ENCODE peak calls at places on chromosome 14, in four cellular contexts. T is mesendoderm, K is H1, O is IMR-90. M is an unnamed sample.

GRCh38 chr14:32711103-32711680 is 227.5 kb upstream of the NPAS3 start:
- DNase-seq in T (peak; percentile 63), K (no peak), O (peak; percentile 14), M (peak; percentile 25)

GRCh38 chr14:67883717-67884116 is 64.1 kb downstream of the RAD51B start:
- DNase-seq in T (no peak), K (no peak), O (peak; percentile 28), M (no peak)

GRCh38 chr14:103538291-103539055 is 9.5 kb downstream of the TRMT61A start:
- DNase-seq in T (no peak), K (no peak), O (no peak), M (no peak)

GRCh38 chr14:93090826-93091583 is 24.7 kb downstream of the ITPK1 start:
- DNase-seq in T (no peak), K (no peak), O (no peak), M (no peak)

GRCh38 chr14:48973136-48973535 is 613.0 kb downstream of the RPS29 start:
- DNase-seq in T (no peak), K (no peak), O (peak; percentile 70), M (no peak)

GRCh38 chr14:66508846-66509621 is 1.1 kb downstream of the GPHN start:
- DNase-seq in T (peak; percentile 47), K (no peak), O (peak; percentile 15), M (peak; percentile 31)

GRCh38 chr14:23877538-23878180 is 75.9 kb upstream of the DHRS4 start:
- DNase-seq in T (no peak), K (no peak), O (no peak), M (no peak)

GRCh38 chr14:63209160-63209559 is 4.9 kb downstream of the RHOJ start:
- DNase-seq in T (no peak), K (no peak), O (peak; percentile 15), M (no peak)

GRCh38 chr14:103730490-103731035 is 15.0 kb downstream of the ZFYVE21 start:
- DNase-seq in T (no peak), K (no peak), O (no peak), M (no peak)

GRCh38 chr14:54669759-54670630 is 103.1 kb downstream of the SAMD4A start:
- DNase-seq in T (no peak), K (no peak), O (peak; percentile 85), M (no peak)

GRCh38 chr14:94969766-94970165 is 187.6 kb downstream of the DICER1 start:
- DNase-seq in T (no peak), K (no peak), O (no peak), M (no peak)

GRCh38 chr14:45251912-45252311 is 1.1 kb downstream of the MIS18BP1 start:
- DNase-seq in T (no peak), K (no peak), O (peak; percentile 2), M (no peak)

GRCh38 chr14:100155049-100155621 is 4.3 kb downstream of the DEGS2 start:
- DNase-seq in T (peak; percentile 88), K (peak; percentile 73), O (no peak), M (peak; percentile 92)

GRCh38 chr14:103003850-103004249 is 53.5 kb downstream of the CDC42BPB start:
- DNase-seq in T (no peak), K (no peak), O (no peak), M (no peak)

GRCh38 chr14:85090681-85091080 is 439.3 kb upstream of the FLRT2 start:
- DNase-seq in T (no peak), K (no peak), O (peak; percentile 1), M (no peak)

GRCh38 chr14:37599527-37600368 is 4.3 kb downstream of the TTC6 start:
- DNase-seq in T (peak; percentile 55), K (no peak), O (no peak), M (peak; percentile 67)
- H2BK120ac ChIP-seq in T (no peak overlapping the region), K (no peak overlapping the region), O (no peak overlapping the region), M (no peak overlapping the region)

GRCh38 chr14:53249059-53249458 is 95.9 kb upstream of the DDHD1 start:
- DNase-seq in T (no peak), K (no peak), O (peak; percentile 13), M (no peak)
- H3K56ac ChIP-seq in T (no peak overlapping the region), K (no peak overlapping the region), O (no peak overlapping the region), M (no peak overlapping the region)

DNA sequence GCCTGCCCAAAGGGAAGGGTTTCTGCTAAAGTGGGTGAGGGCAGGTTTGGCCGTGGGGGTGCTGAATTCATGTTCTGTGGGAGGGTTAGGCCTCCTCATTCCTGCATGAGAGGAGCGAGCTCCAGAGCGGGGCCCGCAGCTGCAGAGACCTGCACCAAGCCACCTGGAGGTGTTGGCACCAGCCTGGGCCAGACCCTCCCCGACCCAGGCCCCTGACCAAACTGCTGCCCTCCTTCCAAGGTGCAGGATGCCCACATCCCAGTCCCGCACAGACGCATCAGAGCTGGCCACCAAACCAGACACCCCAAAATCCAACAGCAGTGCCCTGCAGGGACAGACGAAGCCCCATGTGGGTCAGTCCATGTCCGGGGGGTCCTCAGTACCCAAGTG is 10.6 kb downstream of the ADSS1 start:
- DNase-seq in T (no peak), K (no peak), O (no peak), M (no peak)
- H3K4ac ChIP-seq in T (no peak overlapping the region), K (no peak overlapping the region), O (no peak overlapping the region), M (no peak overlapping the region)

GRCh38 chr14:64636980-64637429 is 67.2 kb upstream of the PLEKHG3 start:
- DNase-seq in T (no peak), K (no peak), O (no peak), M (no peak)

GRCh38 chr14:64636208-64636979 is 67.8 kb upstream of the PLEKHG3 start:
- DNase-seq in T (peak; percentile 82), K (peak; percentile 53), O (peak; percentile 67), M (peak; percentile 82)

GRCh38 chr14:64632056-64632455 is 72.2 kb upstream of the PLEKHG3 start:
- DNase-seq in T (no peak), K (no peak), O (no peak), M (no peak)

GRCh38 chr14:64637735-64638473 is 66.3 kb upstream of the PLEKHG3 start:
- DNase-seq in T (peak; percentile 17), K (no peak), O (no peak), M (no peak)

DNA sequence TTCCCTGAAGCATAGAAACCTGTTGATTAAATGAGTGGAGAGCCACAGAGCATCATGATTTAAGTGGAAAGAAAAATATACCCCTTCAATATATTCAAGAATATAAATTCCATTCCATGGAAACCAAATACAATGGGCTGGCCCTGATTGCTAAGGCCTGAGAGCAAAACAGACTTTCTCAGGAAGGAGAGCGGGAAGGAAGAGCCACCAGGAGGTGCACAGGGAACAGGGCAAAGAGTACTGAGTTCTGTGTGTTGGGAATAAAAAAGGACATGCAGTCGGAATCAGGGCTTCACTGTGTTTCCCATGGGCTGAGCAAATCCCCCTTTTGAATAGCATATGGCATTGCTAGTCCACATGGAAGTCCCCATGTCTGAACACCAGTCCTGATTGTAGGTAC is 69.7 kb upstream of the PLEKHG3 start:
- DNase-seq in T (peak; percentile 31), K (no peak), O (no peak), M (no peak)
- H2BK120ac ChIP-seq in T (no peak overlapping the region), K (no peak overlapping the region), O (peak overlapping the region; percentile 32), M (no peak overlapping the region)

M was measured in H9.